ENCODE peak calls at places on chromosomes 11 and 22, in ten cellular contexts. One of them, this sample, is unnamed.
A peak's percentile ranks its signal among the peaks of the same experiment; 100 is the strongest.

GRCh38 chr22:39230261-39231196 is 14.3 kb downstream of the PDGFB start:
- DNase-seq in GM23338: peak; percentile 86
- DNase-seq in HCT116: no peak
- DNase-seq in breast epithelium: no peak
- DNase-seq in sigmoid colon: no peak
- DNase-seq in stomach: no peak
- DNase-seq in K562: no peak
- DNase-seq in prostate gland: no peak
- DNase-seq in suprapubic skin: no peak
- DNase-seq in Panc1: no peak
- DNase-seq in this sample: no peak

GRCh38 chr22:31615481-31615840 is 46.6 kb downstream of the PISD start:
- DNase-seq in breast epithelium: no peak
- DNase-seq in suprapubic skin: no peak
- DNase-seq in prostate gland: no peak
- DNase-seq in Panc1: no peak
- DNase-seq in K562: no peak
- DNase-seq in stomach: no peak
- DNase-seq in HCT116: no peak
- DNase-seq in GM23338: no peak
- DNase-seq in sigmoid colon: no peak
- DNase-seq in this sample: no peak

GRCh38 chr11:123231263-123231662 is 36.2 kb upstream of the CLMP start:
- DNase-seq in breast epithelium: no peak
- DNase-seq in GM23338: no peak
- DNase-seq in sigmoid colon: no peak
- DNase-seq in HCT116: no peak
- DNase-seq in prostate gland: no peak
- DNase-seq in suprapubic skin: no peak
- DNase-seq in Panc1: no peak
- DNase-seq in stomach: no peak
- DNase-seq in K562: no peak
- DNase-seq in this sample: no peak

GRCh38 chr11:123062892-123063395 is 1.0 kb upstream of the HSPA8 start:
- DNase-seq in prostate gland: no peak
- DNase-seq in K562: peak; percentile 67
- DNase-seq in breast epithelium: no peak
- DNase-seq in stomach: no peak
- DNase-seq in GM23338: peak; percentile 64
- DNase-seq in suprapubic skin: no peak
- DNase-seq in HCT116: no peak
- DNase-seq in sigmoid colon: no peak
- DNase-seq in Panc1: no peak
- DNase-seq in this sample: no peak

GRCh38 chr22:39598017-39598965 is 27.7 kb downstream of the CACNA1I start:
- DNase-seq in sigmoid colon: no peak
- DNase-seq in K562: peak; percentile 97
- DNase-seq in prostate gland: peak; percentile 28
- DNase-seq in HCT116: peak; percentile 57
- DNase-seq in breast epithelium: no peak
- DNase-seq in GM23338: peak; percentile 97
- DNase-seq in stomach: peak; percentile 78
- DNase-seq in suprapubic skin: no peak
- DNase-seq in Panc1: no peak
- DNase-seq in this sample: peak; percentile 84

GRCh38 chr11:69459848-69460539 is 21.5 kb upstream of the LINC01488 start:
- DNase-seq in prostate gland: no peak
- DNase-seq in HCT116: no peak
- DNase-seq in sigmoid colon: no peak
- DNase-seq in breast epithelium: no peak
- DNase-seq in stomach: no peak
- DNase-seq in GM23338: no peak
- DNase-seq in suprapubic skin: no peak
- DNase-seq in Panc1: no peak
- DNase-seq in K562: no peak
- DNase-seq in this sample: no peak

GRCh38 chr11:19281041-19281440 is 40.3 kb upstream of the E2F8 start:
- DNase-seq in HCT116: no peak
- DNase-seq in Panc1: no peak
- DNase-seq in prostate gland: no peak
- DNase-seq in sigmoid colon: no peak
- DNase-seq in stomach: no peak
- DNase-seq in K562: no peak
- DNase-seq in suprapubic skin: no peak
- DNase-seq in GM23338: no peak
- DNase-seq in breast epithelium: no peak
- DNase-seq in this sample: no peak

GRCh38 chr11:122663764-122664163 is 8.2 kb downstream of the UBASH3B start:
- DNase-seq in HCT116: no peak
- DNase-seq in GM23338: no peak
- DNase-seq in K562: no peak
- DNase-seq in stomach: no peak
- DNase-seq in prostate gland: no peak
- DNase-seq in Panc1: no peak
- DNase-seq in suprapubic skin: no peak
- DNase-seq in breast epithelium: no peak
- DNase-seq in sigmoid colon: no peak
- DNase-seq in this sample: no peak

GRCh38 chr11:44851496-44851895 is 99.2 kb downstream of the TP53I11 start:
- DNase-seq in breast epithelium: no peak
- DNase-seq in prostate gland: no peak
- DNase-seq in Panc1: no peak
- DNase-seq in HCT116: no peak
- DNase-seq in sigmoid colon: no peak
- DNase-seq in K562: no peak
- DNase-seq in suprapubic skin: no peak
- DNase-seq in GM23338: no peak
- DNase-seq in stomach: no peak
- DNase-seq in this sample: no peak

GRCh38 chr11:11265994-11266606 is 87.0 kb downstream of the CSNK2A3 start:
- DNase-seq in sigmoid colon: no peak
- DNase-seq in K562: peak; percentile 90
- DNase-seq in suprapubic skin: no peak
- DNase-seq in Panc1: peak; percentile 28
- DNase-seq in prostate gland: peak; percentile 19
- DNase-seq in HCT116: peak; percentile 16
- DNase-seq in breast epithelium: no peak
- DNase-seq in stomach: peak; percentile 56
- DNase-seq in GM23338: peak; percentile 75
- DNase-seq in this sample: no peak

GRCh38 chr22:45125198-45125597 is 38.5 kb upstream of the NUP50 start:
- DNase-seq in GM23338: no peak
- DNase-seq in prostate gland: no peak
- DNase-seq in Panc1: no peak
- DNase-seq in K562: no peak
- DNase-seq in suprapubic skin: no peak
- DNase-seq in HCT116: no peak
- DNase-seq in sigmoid colon: no peak
- DNase-seq in breast epithelium: no peak
- DNase-seq in stomach: no peak
- DNase-seq in this sample: no peak

GRCh38 chr22:48959496-48959895 is 868.2 kb downstream of the BRD1 start:
- DNase-seq in breast epithelium: peak; percentile 4
- DNase-seq in K562: no peak
- DNase-seq in sigmoid colon: no peak
- DNase-seq in HCT116: no peak
- DNase-seq in GM23338: no peak
- DNase-seq in prostate gland: peak; percentile 1
- DNase-seq in stomach: peak; percentile 9
- DNase-seq in Panc1: no peak
- DNase-seq in suprapubic skin: peak; percentile 35
- DNase-seq in this sample: peak; percentile 39

GRCh38 chr22:41801147-41801819 is 804 bp downstream of the CCDC134 start:
- DNase-seq in suprapubic skin: no peak
- DNase-seq in K562: no peak
- DNase-seq in breast epithelium: no peak
- DNase-seq in GM23338: no peak
- DNase-seq in prostate gland: no peak
- DNase-seq in sigmoid colon: no peak
- DNase-seq in Panc1: no peak
- DNase-seq in stomach: no peak
- DNase-seq in HCT116: no peak
- DNase-seq in this sample: no peak

GRCh38 chr11:110299006-110299785 is 2.8 kb upstream of the RDX start:
- DNase-seq in K562: no peak
- DNase-seq in breast epithelium: no peak
- DNase-seq in prostate gland: no peak
- DNase-seq in HCT116: no peak
- DNase-seq in suprapubic skin: no peak
- DNase-seq in sigmoid colon: no peak
- DNase-seq in stomach: no peak
- DNase-seq in GM23338: no peak
- DNase-seq in Panc1: no peak
- DNase-seq in this sample: no peak

GRCh38 chr11:1323779-1324178 is 14.3 kb upstream of the TOLLIP start:
- DNase-seq in GM23338: no peak
- DNase-seq in Panc1: no peak
- DNase-seq in prostate gland: no peak
- DNase-seq in K562: no peak
- DNase-seq in breast epithelium: no peak
- DNase-seq in suprapubic skin: no peak
- DNase-seq in HCT116: no peak
- DNase-seq in sigmoid colon: no peak
- DNase-seq in stomach: no peak
- DNase-seq in this sample: no peak

GRCh38 chr11:16895306-16895705 is 118.9 kb downstream of the PLEKHA7 start:
- DNase-seq in suprapubic skin: no peak
- DNase-seq in breast epithelium: no peak
- DNase-seq in K562: no peak
- DNase-seq in HCT116: no peak
- DNase-seq in prostate gland: no peak
- DNase-seq in GM23338: no peak
- DNase-seq in Panc1: no peak
- DNase-seq in sigmoid colon: no peak
- DNase-seq in stomach: no peak
- DNase-seq in this sample: no peak

GRCh38 chr22:48492371-48493320 is 1335.0 kb downstream of the BRD1 start:
- DNase-seq in prostate gland: peak; percentile 63
- DNase-seq in Panc1: peak; percentile 27
- DNase-seq in breast epithelium: peak; percentile 48
- DNase-seq in GM23338: peak; percentile 79
- DNase-seq in K562: peak; percentile 72
- DNase-seq in stomach: peak; percentile 43
- DNase-seq in suprapubic skin: peak; percentile 76
- DNase-seq in sigmoid colon: peak; percentile 76
- DNase-seq in HCT116: peak; percentile 48
- DNase-seq in this sample: peak; percentile 74

GRCh38 chr11:119366690-119367620 is 14.5 kb downstream of the USP2 start:
- DNase-seq in K562: no peak
- DNase-seq in HCT116: no peak
- DNase-seq in sigmoid colon: no peak
- DNase-seq in Panc1: no peak
- DNase-seq in breast epithelium: no peak
- DNase-seq in prostate gland: no peak
- DNase-seq in GM23338: no peak
- DNase-seq in stomach: no peak
- DNase-seq in suprapubic skin: no peak
- DNase-seq in this sample: peak; percentile 18
- TF ChIP-seq POLR2AphosphoS5 in K562: no peak
- TF ChIP-seq POLR2AphosphoS5 in HCT116: no peak
- TF ChIP-seq POLR2AphosphoS5 in sigmoid colon: no peak
- TF ChIP-seq POLR2AphosphoS5 in Panc1: no peak
- TF ChIP-seq POLR2AphosphoS5 in breast epithelium: no peak
- TF ChIP-seq POLR2AphosphoS5 in prostate gland: no peak
- TF ChIP-seq POLR2AphosphoS5 in GM23338: no peak
- TF ChIP-seq POLR2AphosphoS5 in stomach: no peak
- TF ChIP-seq POLR2AphosphoS5 in suprapubic skin: no peak
- TF ChIP-seq POLR2AphosphoS5 in this sample: no peak

DNA sequence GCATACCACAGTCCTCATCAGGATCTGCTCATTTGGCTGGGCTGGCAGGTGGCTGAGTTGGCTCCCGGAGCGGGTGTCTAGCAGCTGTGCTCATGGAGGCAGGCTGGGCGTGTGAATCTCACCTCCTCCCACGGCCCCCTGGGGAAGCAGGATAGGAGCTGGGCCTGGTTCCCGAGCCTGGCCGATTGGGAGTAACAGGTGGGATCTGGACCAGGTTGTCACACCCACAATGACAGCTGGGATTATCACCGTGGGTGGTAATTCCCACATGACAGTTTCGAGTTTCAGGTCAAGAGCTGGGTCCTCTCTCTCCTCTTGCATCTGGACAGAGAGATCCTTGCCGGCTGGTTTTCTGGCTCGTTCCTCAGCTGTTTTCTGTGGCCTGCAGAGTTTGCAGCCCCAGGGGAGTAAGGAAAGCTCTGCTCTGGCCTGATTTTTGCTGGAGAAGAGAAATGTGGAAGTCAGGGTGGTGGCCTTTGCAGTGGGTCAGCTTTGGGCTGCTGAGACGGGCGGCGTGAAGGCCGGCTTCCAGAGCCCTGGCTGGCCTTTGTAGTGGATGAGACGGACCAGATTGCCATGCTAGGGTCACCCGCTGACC is 57.0 kb downstream of the BCR start:
- DNase-seq in stomach: peak; percentile 44
- DNase-seq in Panc1: no peak
- DNase-seq in HCT116: no peak
- DNase-seq in breast epithelium: no peak
- DNase-seq in sigmoid colon: peak; percentile 82
- DNase-seq in prostate gland: no peak
- DNase-seq in K562: peak; percentile 57
- DNase-seq in suprapubic skin: no peak
- DNase-seq in GM23338: peak; percentile 63
- DNase-seq in this sample: no peak
- H3K4me1 ChIP-seq in stomach: peaks cover 77% of the 10 kb centered on the region
- H3K4me1 ChIP-seq in Panc1: no peaks in the 10 kb centered on the region
- H3K4me1 ChIP-seq in HCT116: no peaks in the 10 kb centered on the region
- H3K4me1 ChIP-seq in breast epithelium: peaks cover 9% of the 10 kb centered on the region
- H3K4me1 ChIP-seq in sigmoid colon: peaks cover 34% of the 10 kb centered on the region
- H3K4me1 ChIP-seq in prostate gland: no peaks in the 10 kb centered on the region
- H3K4me1 ChIP-seq in K562: peaks cover 11% of the 10 kb centered on the region
- H3K4me1 ChIP-seq in suprapubic skin: peaks cover 44% of the 10 kb centered on the region
- H3K4me1 ChIP-seq in GM23338: peaks cover 51% of the 10 kb centered on the region
- H3K4me1 ChIP-seq in this sample: peaks cover 96% of the 10 kb centered on the region

GRCh38 chr11:111937859-111938258 is 716 bp downstream of the DIXDC1 start:
- DNase-seq in prostate gland: no peak
- DNase-seq in breast epithelium: no peak
- DNase-seq in stomach: no peak
- DNase-seq in suprapubic skin: no peak
- DNase-seq in Panc1: no peak
- DNase-seq in sigmoid colon: no peak
- DNase-seq in K562: no peak
- DNase-seq in GM23338: peak; percentile 36
- DNase-seq in HCT116: no peak
- DNase-seq in this sample: no peak
- H3K4me3 ChIP-seq in prostate gland: peak overlapping the region; percentile 59
- H3K4me3 ChIP-seq in breast epithelium: peak overlapping the region; percentile 55
- H3K4me3 ChIP-seq in stomach: peak overlapping the region; percentile 83
- H3K4me3 ChIP-seq in suprapubic skin: peak overlapping the region; percentile 78
- H3K4me3 ChIP-seq in Panc1: peak overlapping the region; percentile 77
- H3K4me3 ChIP-seq in sigmoid colon: peak overlapping the region; percentile 86
- H3K4me3 ChIP-seq in K562: peak overlapping the region; percentile 62
- H3K4me3 ChIP-seq in GM23338: peak overlapping the region; percentile 83
- H3K4me3 ChIP-seq in HCT116: peak overlapping the region; percentile 53
- H3K4me3 ChIP-seq in this sample: no peak overlapping the region

DNA sequence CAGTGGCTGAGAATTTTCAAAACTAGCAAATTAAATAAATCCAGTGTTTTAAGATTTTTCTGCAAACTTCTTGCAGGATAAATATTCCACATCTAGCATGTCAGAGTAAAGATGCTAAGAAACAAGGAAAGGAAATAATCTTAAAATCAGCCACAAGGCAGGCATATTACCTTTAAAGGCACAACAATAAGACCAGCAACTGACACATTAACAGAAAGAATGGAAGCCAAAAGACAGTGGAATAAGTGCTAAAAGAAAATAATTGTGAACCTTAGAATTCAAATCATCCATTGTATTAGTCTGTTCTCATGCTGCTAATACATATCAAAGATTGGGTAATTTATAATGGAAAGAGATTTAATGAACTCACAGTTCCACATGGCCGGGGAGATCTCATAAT is 132.4 kb downstream of the FAR1 start:
- DNase-seq in HCT116: no peak
- DNase-seq in GM23338: no peak
- DNase-seq in stomach: no peak
- DNase-seq in prostate gland: no peak
- DNase-seq in K562: no peak
- DNase-seq in sigmoid colon: no peak
- DNase-seq in Panc1: no peak
- DNase-seq in suprapubic skin: no peak
- DNase-seq in breast epithelium: no peak
- DNase-seq in this sample: no peak
- TF ChIP-seq POLR2AphosphoS5 in HCT116: no peak
- TF ChIP-seq POLR2AphosphoS5 in GM23338: no peak
- TF ChIP-seq POLR2AphosphoS5 in stomach: no peak
- TF ChIP-seq POLR2AphosphoS5 in prostate gland: no peak
- TF ChIP-seq POLR2AphosphoS5 in K562: no peak
- TF ChIP-seq POLR2AphosphoS5 in sigmoid colon: no peak
- TF ChIP-seq POLR2AphosphoS5 in Panc1: no peak
- TF ChIP-seq POLR2AphosphoS5 in suprapubic skin: no peak
- TF ChIP-seq POLR2AphosphoS5 in breast epithelium: no peak
- TF ChIP-seq POLR2AphosphoS5 in this sample: no peak

This sample was measured in spleen.